ENCODE peak calls at places on chromosome 21, in six cellular contexts. F, Y, M, W, J and D are unnamed samples.

GRCh38 chr21:28899744-28900143 is 92.9 kb downstream of the LTN1 start:
- DNase-seq in J (no peak), Y (peak; percentile 49), W (no peak), M (no peak), F (peak; percentile 53), D (no peak)

GRCh38 chr21:31795992-31796391 is 64.1 kb upstream of the SCAF4 start:
- DNase-seq in W (no peak), F (no peak), M (no peak), Y (no peak), J (no peak), D (no peak)

GRCh38 chr21:34889537-34890257 is 159.4 kb downstream of the RUNX1 start:
- DNase-seq in F (peak; percentile 63), W (peak; percentile 84), J (peak; percentile 89), Y (peak; percentile 69), M (peak; percentile 46), D (peak; percentile 86)

GRCh38 chr21:14547834-14548513 is 1.9 kb upstream of the SAMSN1 start:
- DNase-seq in M (no peak), J (no peak), Y (no peak), W (no peak), F (no peak), D (no peak)

GRCh38 chr21:46002841-46003574 is 21.4 kb downstream of the COL6A1 start:
- DNase-seq in Y (no peak), F (no peak), M (no peak), J (peak; percentile 41), W (no peak), D (no peak)

GRCh38 chr21:44555200-44555875 is 3.3 kb downstream of the KRTAP10-3 start:
- DNase-seq in Y (no peak), W (no peak), J (peak; percentile 14), F (no peak), M (no peak), D (no peak)

GRCh38 chr21:26127918-26128317 is 42.7 kb downstream of the APP start:
- DNase-seq in M (no peak), Y (no peak), W (no peak), F (peak; percentile 53), J (no peak), D (peak; percentile 37)

GRCh38 chr21:45607922-45608295 is 35.6 kb upstream of the PCBP3 start:
- DNase-seq in Y (no peak), F (no peak), J (no peak), M (no peak), W (no peak), D (no peak)

GRCh38 chr21:43845386-43845785 is 19.6 kb upstream of the AGPAT3 start:
- DNase-seq in Y (no peak), M (no peak), J (no peak), W (no peak), F (no peak), D (no peak)

GRCh38 chr21:32949701-32950100 is 76.0 kb upstream of the OLIG2 start:
- DNase-seq in M (no peak), W (no peak), J (no peak), Y (no peak), F (no peak), D (no peak)

GRCh38 chr21:42245348-42246185 is 26.6 kb downstream of the ABCG1 start:
- DNase-seq in W (no peak), Y (no peak), M (no peak), F (no peak), J (peak; percentile 43), D (no peak)

GRCh38 chr21:23524685-23525084 is 2082.6 kb downstream of the MRPL39 start:
- DNase-seq in W (no peak), F (no peak), Y (no peak), J (no peak), M (no peak), D (no peak)

GRCh38 chr21:39175154-39175553 is 8.1 kb downstream of the PSMG1 start:
- DNase-seq in J (no peak), W (no peak), Y (no peak), M (no peak), F (no peak), D (no peak)

GRCh38 chr21:28436286-28436932 is 556.3 kb downstream of the LTN1 start:
- DNase-seq in J (no peak), F (peak; percentile 37), W (no peak), M (no peak), Y (peak; percentile 61), D (no peak)

GRCh38 chr21:45927851-45928850 is 53.4 kb upstream of the COL6A1 start:
- DNase-seq in W (no peak), M (no peak), Y (no peak), J (no peak), F (no peak), D (no peak)

GRCh38 chr21:44686000-44686781 is 4.2 kb upstream of the KRTAP12-1 start:
- DNase-seq in W (no peak), F (no peak), Y (no peak), M (no peak), J (peak; percentile 44), D (no peak)

GRCh38 chr21:44701541-44701940 is 4.6 kb downstream of the KRTAP10-12 start:
- DNase-seq in M (no peak), Y (no peak), J (no peak), W (no peak), F (no peak), D (no peak)

GRCh38 chr21:45074818-45075605 is 632 bp downstream of the ADARB1 start:
- DNase-seq in J (no peak), M (no peak), W (peak; percentile 58), F (no peak), Y (no peak), D (peak; percentile 38)

GRCh38 chr21:28632718-28633408 is 359.8 kb downstream of the LTN1 start:
- DNase-seq in W (no peak), M (no peak), J (no peak), Y (peak; percentile 69), F (peak; percentile 83), D (peak; percentile 19)